ENCODE peak calls at places on chromosomes 5 and 9, in five cellular contexts. B is pancreas, V is choroid plexus epithelial cell, D is spleen, C is GM13976. M is an unnamed sample.

GRCh38 chr5:124661317-124662141 is 84.9 kb downstream of the ZNF608 start:
- DNase-seq in B (peak), V (peak), D (no peak), C (no peak), M (peak)

GRCh38 chr5:53970510-53970909 is 339.9 kb downstream of the ARL15 start:
- DNase-seq in B (no peak), V (no peak), D (no peak), C (no peak), M (no peak)

GRCh38 chr5:176965633-176966032 is 40.9 kb downstream of the UIMC1 start:
- DNase-seq in B (no peak), V (no peak), D (no peak), C (no peak), M (no peak)

GRCh38 chr5:134022333-134022732 is 17.6 kb upstream of the VDAC1 start:
- DNase-seq in B (no peak), V (no peak), D (no peak), C (no peak), M (no peak)

GRCh38 chr5:83277953-83278352 is 193.6 kb upstream of the VCAN start:
- DNase-seq in B (no peak), V (no peak), D (no peak), C (peak), M (no peak)

GRCh38 chr5:126516852-126517251 is 78.2 kb downstream of the ALDH7A1 start:
- DNase-seq in B (no peak), V (no peak), D (no peak), C (no peak), M (no peak)

GRCh38 chr5:55308254-55308836 is 556 bp downstream of the MTREX start:
- DNase-seq in B (peak), V (peak), D (no peak), C (peak), M (peak)

GRCh38 chr9:114427644-114428043 is 39.9 kb upstream of the AKNA start:
- DNase-seq in B (no peak), V (no peak), D (peak), C (no peak), M (no peak)

GRCh38 chr9:33159760-33160127 is 7.4 kb downstream of the B4GALT1 start:
- DNase-seq in B (peak), V (peak), D (peak), C (no peak), M (peak)

GRCh38 chr5:28512648-28513047 is 1474.3 kb upstream of the CDH9 start:
- DNase-seq in B (no peak), V (peak), D (no peak), C (no peak), M (no peak)

GRCh38 chr5:13472834-13473233 is 471.7 kb downstream of the DNAH5 start:
- DNase-seq in B (no peak), V (no peak), D (no peak), C (no peak), M (no peak)

GRCh38 chr9:96186601-96187011 is 115.4 kb downstream of the HSD17B3 start:
- DNase-seq in B (no peak), V (peak), D (no peak), C (no peak), M (peak)

GRCh38 chr5:126052120-126052519 is 371.1 kb upstream of the GRAMD2B start:
- DNase-seq in B (no peak), V (peak), D (no peak), C (no peak), M (no peak)

GRCh38 chr9:93129286-93129685 is 4.8 kb downstream of the NINJ1 start:
- DNase-seq in B (no peak), V (no peak), D (peak), C (no peak), M (no peak)

GRCh38 chr5:142466195-142466951 is 141.6 kb upstream of the SPRY4 start:
- DNase-seq in B (no peak), V (peak), D (no peak), C (no peak), M (no peak)

GRCh38 chr5:92002875-92003274 is 619.8 kb upstream of the ARRDC3 start:
- DNase-seq in B (no peak), V (no peak), D (no peak), C (no peak), M (no peak)

GRCh38 chr5:68382640-68383039 is 167.1 kb downstream of the PIK3R1 start:
- DNase-seq in B (no peak), V (peak), D (no peak), C (no peak), M (no peak)

GRCh38 chr9:134930404-134930803 is 12.7 kb upstream of the FCN1 start:
- DNase-seq in B (no peak), V (no peak), D (peak), C (no peak), M (no peak)

GRCh38 chr5:175288048-175288621 is 155.8 kb downstream of the DRD1 start:
- DNase-seq in B (no peak), V (peak), D (no peak), C (no peak), M (peak)

GRCh38 chr5:56638061-56638621 is 177.2 kb upstream of the MAP3K1 start:
- DNase-seq in B (peak), V (no peak), D (no peak), C (no peak), M (no peak)

GRCh38 chr9:135671591-135672041 is 8.5 kb downstream of the LCN9 start:
- DNase-seq in B (no peak), V (no peak), D (peak), C (no peak), M (no peak)

GRCh38 chr5:65307088-65307487 is 174.6 kb downstream of the ADAMTS6 start:
- DNase-seq in B (no peak), V (peak), D (no peak), C (no peak), M (no peak)

GRCh38 chr5:160789219-160789820 is 62.7 kb downstream of the ATP10B start:
- DNase-seq in B (no peak), V (no peak), D (no peak), C (no peak), M (no peak)

GRCh38 chr9:73426226-73426625 is 274.6 kb downstream of the ANXA1 start:
- DNase-seq in B (no peak), V (no peak), D (no peak), C (no peak), M (no peak)

GRCh38 chr9:88498880-88499279 is 36.1 kb upstream of the NXNL2 start:
- DNase-seq in B (no peak), V (no peak), D (peak), C (no peak), M (no peak)

GRCh38 chr9:100639851-100640250 is 62.0 kb downstream of the CAVIN4 start:
- DNase-seq in B (no peak), V (no peak), D (no peak), C (no peak), M (no peak)

GRCh38 chr5:60184599-60184998 is 291.1 kb upstream of the PDE4D start:
- DNase-seq in B (no peak), V (no peak), D (no peak), C (no peak), M (peak)

GRCh38 chr5:135245521-135246499 is 153.2 kb downstream of the MACROH2A1 start:
- DNase-seq in B (no peak), V (peak), D (no peak), C (no peak), M (peak)

GRCh38 chr5:40689442-40689841 is 9.7 kb downstream of the PTGER4 start:
- DNase-seq in B (peak), V (peak), D (no peak), C (peak), M (peak)

GRCh38 chr5:173385832-173386360 is 57.7 kb upstream of the STC2 start:
- DNase-seq in B (no peak), V (no peak), D (no peak), C (no peak), M (no peak)

GRCh38 chr9:130938652-130939404 is at the start of gene FIBCD1:
- DNase-seq in B (no peak), V (peak), D (no peak), C (peak), M (peak)

GRCh38 chr5:169547508-169547907 is 36.1 kb upstream of the SPDL1 start:
- DNase-seq in B (no peak), V (peak), D (no peak), C (no peak), M (no peak)

GRCh38 chr9:95313010-95313498 is 4.5 kb downstream of the FANCC start:
- DNase-seq in B (peak), V (peak), D (peak), C (peak), M (peak)

GRCh38 chr9:124834586-124834985 is 18.7 kb upstream of the WDR38 start:
- DNase-seq in B (peak), V (peak), D (no peak), C (no peak), M (peak)

GRCh38 chr5:120512068-120512467 is 48.0 kb downstream of the PRR16 start:
- DNase-seq in B (no peak), V (peak), D (no peak), C (no peak), M (no peak)

GRCh38 chr5:78162253-78162862 is 132.1 kb downstream of the AP3B1 start:
- DNase-seq in B (no peak), V (peak), D (no peak), C (peak), M (peak)

GRCh38 chr5:108451269-108451668 is 69.4 kb upstream of the FBXL17 start:
- DNase-seq in B (no peak), V (peak), D (no peak), C (peak), M (no peak)

GRCh38 chr9:117487555-117488175 is 72.8 kb upstream of the ASTN2 start:
- DNase-seq in B (peak), V (peak), D (peak), C (peak), M (peak)

GRCh38 chr9:2321523-2322148 is 300.0 kb upstream of the VLDLR start:
- DNase-seq in B (no peak), V (no peak), D (no peak), C (no peak), M (no peak)
- TF ChIP-seq CTCF in B (no peak), V (peak), D (no peak), C (no peak), M (peak)

DNA sequence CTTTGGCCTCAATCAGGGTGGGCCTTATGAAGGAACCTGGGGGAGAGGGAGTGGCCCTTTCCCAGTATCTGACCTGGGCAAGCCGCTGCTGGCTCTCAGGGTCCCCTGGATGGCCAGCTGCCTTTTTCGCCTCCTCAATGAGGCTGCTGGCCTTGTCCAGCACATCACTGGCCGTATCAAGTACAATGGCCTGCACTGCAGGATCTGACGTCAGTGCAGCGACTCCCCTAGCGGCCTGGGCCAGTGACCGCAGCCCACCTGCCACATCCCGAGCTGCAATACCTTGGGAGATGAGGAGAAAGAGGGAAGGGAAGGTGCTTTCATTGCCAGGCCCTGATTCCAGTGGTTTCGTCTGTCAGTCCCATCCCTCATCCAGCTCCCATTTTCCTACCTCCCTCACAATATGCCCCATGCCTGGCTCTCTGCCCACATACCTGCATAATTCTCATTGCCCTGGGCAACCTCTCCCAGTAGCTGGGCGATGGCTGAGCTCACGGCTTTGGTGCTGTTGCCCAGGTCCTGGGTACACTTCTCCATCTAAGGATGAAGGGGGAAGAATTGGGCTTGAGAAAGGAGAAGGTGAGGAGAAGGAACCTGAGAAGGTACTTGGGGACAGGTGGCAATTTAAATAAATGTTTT is 19.1 kb downstream of the TLN1 start:
- DNase-seq in B (no peak), V (no peak), D (no peak), C (no peak), M (no peak)
- TF ChIP-seq CTCF in B (no peak), V (no peak), D (no peak), C (no peak), M (no peak)

DNA sequence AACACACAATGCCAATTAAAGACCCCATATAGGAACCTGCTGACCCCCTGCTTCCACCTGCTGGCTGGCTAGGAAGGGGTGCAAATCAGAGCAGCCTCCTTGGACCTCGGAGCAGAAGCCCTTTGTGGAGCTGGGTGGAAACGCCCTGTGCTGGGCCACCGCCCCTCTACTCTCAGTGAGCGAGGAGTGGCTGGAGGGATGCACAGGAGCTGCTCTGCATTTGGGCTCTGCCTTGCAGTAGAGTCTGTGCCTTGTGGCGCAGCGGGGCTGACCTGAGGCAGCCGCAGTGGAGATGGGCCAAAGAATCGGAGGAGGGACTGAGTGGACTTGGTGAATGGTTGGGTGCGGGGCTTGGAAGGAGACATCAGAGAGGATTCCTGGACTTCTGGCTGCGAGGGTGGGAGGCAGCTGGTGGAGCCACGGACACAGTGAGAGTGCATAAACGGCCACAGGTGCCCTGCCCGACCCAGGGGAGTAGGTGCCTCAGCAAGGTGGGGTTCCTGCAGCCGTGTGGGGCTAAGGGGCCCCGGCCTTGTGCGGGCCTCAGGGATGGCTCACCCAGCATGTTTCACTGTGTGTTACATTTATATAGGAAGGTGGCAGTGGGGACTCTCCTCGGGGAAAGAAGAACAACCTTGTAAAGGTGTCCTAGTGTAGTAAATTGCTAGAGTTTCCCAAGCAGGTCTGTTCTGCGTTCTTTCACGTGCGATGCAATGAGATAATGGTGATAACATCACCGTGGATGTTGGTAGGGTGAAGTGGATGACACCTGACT is 14.1 kb upstream of the IRX4 start:
- DNase-seq in B (no peak), V (no peak), D (peak), C (no peak), M (no peak)
- TF ChIP-seq CTCF in B (no peak), V (no peak), D (no peak), C (no peak), M (no peak)

GRCh38 chr9:87245271-87245670 is 252.4 kb upstream of the DAPK1 start:
- DNase-seq in B (no peak), V (no peak), D (no peak), C (no peak), M (no peak)

GRCh38 chr9:87249029-87249428 is 248.6 kb upstream of the DAPK1 start:
- DNase-seq in B (no peak), V (no peak), D (no peak), C (no peak), M (no peak)

GRCh38 chr9:87255437-87256155 is 242.1 kb upstream of the DAPK1 start:
- DNase-seq in B (no peak), V (peak), D (no peak), C (no peak), M (peak)

GRCh38 chr9:87250205-87250604 is 247.5 kb upstream of the DAPK1 start:
- DNase-seq in B (no peak), V (no peak), D (no peak), C (no peak), M (no peak)
- TF ChIP-seq CTCF in B (no peak), V (peak), D (no peak), C (no peak), M (no peak)

M was measured in astrocyte of the spinal cord.